ENCODE peak calls at places on chromosomes 1 and 21, in six cellular contexts. One of them, this sample, is unnamed.

GRCh38 chr1:53402891-53403655 is 56.1 kb upstream of the DMRTB1 start:
- DNase-seq in activated CD4-positive, alpha-beta T cell treated with anti-CD3 and anti-CD28 coated beads, Interleukin-2, amount 10 ng/mL, durations not matched to agents 7 days and 5 days: no peak
- DNase-seq in erythroblast: no peak
- DNase-seq in A549: no peak
- DNase-seq in stimulated activated CD8-positive, alpha-beta memory T cell treated with anti-CD3 and anti-CD28 coated beads, Interleukin-7, amount 100 ng/mL, for 24 hours: no peak
- DNase-seq in A172: no peak
- DNase-seq in this sample: no peak

GRCh38 chr1:10398278-10398733 is 558 bp upstream of the PGD start:
- DNase-seq in activated CD4-positive, alpha-beta T cell treated with anti-CD3 and anti-CD28 coated beads, Interleukin-2, amount 10 ng/mL, durations not matched to agents 7 days and 5 days: no peak
- DNase-seq in erythroblast: no peak
- DNase-seq in A549: no peak
- DNase-seq in stimulated activated CD8-positive, alpha-beta memory T cell treated with anti-CD3 and anti-CD28 coated beads, Interleukin-7, amount 100 ng/mL, for 24 hours: no peak
- DNase-seq in A172: no peak
- DNase-seq in this sample: no peak

GRCh38 chr21:38995071-38995669 is 188.1 kb downstream of the PSMG1 start:
- DNase-seq in activated CD4-positive, alpha-beta T cell treated with anti-CD3 and anti-CD28 coated beads, Interleukin-2, amount 10 ng/mL, durations not matched to agents 7 days and 5 days: no peak
- DNase-seq in erythroblast: no peak
- DNase-seq in A549: no peak
- DNase-seq in stimulated activated CD8-positive, alpha-beta memory T cell treated with anti-CD3 and anti-CD28 coated beads, Interleukin-7, amount 100 ng/mL, for 24 hours: no peak
- DNase-seq in A172: no peak
- DNase-seq in this sample: no peak

GRCh38 chr1:2555634-2556276 is 416 bp upstream of the TNFRSF14 start:
- DNase-seq in activated CD4-positive, alpha-beta T cell treated with anti-CD3 and anti-CD28 coated beads, Interleukin-2, amount 10 ng/mL, durations not matched to agents 7 days and 5 days: peak; percentile 79
- DNase-seq in erythroblast: peak; percentile 74
- DNase-seq in A549: no peak
- DNase-seq in stimulated activated CD8-positive, alpha-beta memory T cell treated with anti-CD3 and anti-CD28 coated beads, Interleukin-7, amount 100 ng/mL, for 24 hours: no peak
- DNase-seq in A172: no peak
- DNase-seq in this sample: no peak

GRCh38 chr21:43790053-43790524 is 712 bp downstream of the RRP1 start:
- DNase-seq in activated CD4-positive, alpha-beta T cell treated with anti-CD3 and anti-CD28 coated beads, Interleukin-2, amount 10 ng/mL, durations not matched to agents 7 days and 5 days: no peak
- DNase-seq in erythroblast: peak; percentile 46
- DNase-seq in A549: no peak
- DNase-seq in stimulated activated CD8-positive, alpha-beta memory T cell treated with anti-CD3 and anti-CD28 coated beads, Interleukin-7, amount 100 ng/mL, for 24 hours: no peak
- DNase-seq in A172: no peak
- DNase-seq in this sample: no peak

GRCh38 chr1:162987866-162988265 is 81.3 kb upstream of the RGS4 start:
- DNase-seq in activated CD4-positive, alpha-beta T cell treated with anti-CD3 and anti-CD28 coated beads, Interleukin-2, amount 10 ng/mL, durations not matched to agents 7 days and 5 days: no peak
- DNase-seq in erythroblast: no peak
- DNase-seq in A549: no peak
- DNase-seq in stimulated activated CD8-positive, alpha-beta memory T cell treated with anti-CD3 and anti-CD28 coated beads, Interleukin-7, amount 100 ng/mL, for 24 hours: no peak
- DNase-seq in A172: peak; percentile 89
- DNase-seq in this sample: no peak

GRCh38 chr1:203858055-203858454 is 3.3 kb upstream of the SNRPE start:
- DNase-seq in activated CD4-positive, alpha-beta T cell treated with anti-CD3 and anti-CD28 coated beads, Interleukin-2, amount 10 ng/mL, durations not matched to agents 7 days and 5 days: no peak
- DNase-seq in erythroblast: no peak
- DNase-seq in A549: peak; percentile 26
- DNase-seq in stimulated activated CD8-positive, alpha-beta memory T cell treated with anti-CD3 and anti-CD28 coated beads, Interleukin-7, amount 100 ng/mL, for 24 hours: no peak
- DNase-seq in A172: peak; percentile 83
- DNase-seq in this sample: no peak

GRCh38 chr1:180722586-180722985 is 90.8 kb downstream of the XPR1 start:
- DNase-seq in activated CD4-positive, alpha-beta T cell treated with anti-CD3 and anti-CD28 coated beads, Interleukin-2, amount 10 ng/mL, durations not matched to agents 7 days and 5 days: no peak
- DNase-seq in erythroblast: no peak
- DNase-seq in A549: no peak
- DNase-seq in stimulated activated CD8-positive, alpha-beta memory T cell treated with anti-CD3 and anti-CD28 coated beads, Interleukin-7, amount 100 ng/mL, for 24 hours: no peak
- DNase-seq in A172: no peak
- DNase-seq in this sample: no peak

GRCh38 chr1:33586795-33587194 is 114.3 kb downstream of the ZSCAN20 start:
- DNase-seq in activated CD4-positive, alpha-beta T cell treated with anti-CD3 and anti-CD28 coated beads, Interleukin-2, amount 10 ng/mL, durations not matched to agents 7 days and 5 days: no peak
- DNase-seq in erythroblast: no peak
- DNase-seq in A549: no peak
- DNase-seq in stimulated activated CD8-positive, alpha-beta memory T cell treated with anti-CD3 and anti-CD28 coated beads, Interleukin-7, amount 100 ng/mL, for 24 hours: no peak
- DNase-seq in A172: no peak
- DNase-seq in this sample: no peak

GRCh38 chr1:68293609-68294353 is 61.5 kb upstream of the WLS start:
- DNase-seq in activated CD4-positive, alpha-beta T cell treated with anti-CD3 and anti-CD28 coated beads, Interleukin-2, amount 10 ng/mL, durations not matched to agents 7 days and 5 days: no peak
- DNase-seq in erythroblast: no peak
- DNase-seq in A549: no peak
- DNase-seq in stimulated activated CD8-positive, alpha-beta memory T cell treated with anti-CD3 and anti-CD28 coated beads, Interleukin-7, amount 100 ng/mL, for 24 hours: no peak
- DNase-seq in A172: peak; percentile 45
- DNase-seq in this sample: no peak

GRCh38 chr1:172566196-172566997 is 33.4 kb downstream of the SUCO start:
- DNase-seq in activated CD4-positive, alpha-beta T cell treated with anti-CD3 and anti-CD28 coated beads, Interleukin-2, amount 10 ng/mL, durations not matched to agents 7 days and 5 days: no peak
- DNase-seq in erythroblast: peak; percentile 43
- DNase-seq in A549: no peak
- DNase-seq in stimulated activated CD8-positive, alpha-beta memory T cell treated with anti-CD3 and anti-CD28 coated beads, Interleukin-7, amount 100 ng/mL, for 24 hours: no peak
- DNase-seq in A172: no peak
- DNase-seq in this sample: no peak

GRCh38 chr1:6108937-6109636 is 63.4 kb downstream of the KCNAB2 start:
- DNase-seq in activated CD4-positive, alpha-beta T cell treated with anti-CD3 and anti-CD28 coated beads, Interleukin-2, amount 10 ng/mL, durations not matched to agents 7 days and 5 days: peak; percentile 50
- DNase-seq in erythroblast: peak; percentile 42
- DNase-seq in A549: peak; percentile 69
- DNase-seq in stimulated activated CD8-positive, alpha-beta memory T cell treated with anti-CD3 and anti-CD28 coated beads, Interleukin-7, amount 100 ng/mL, for 24 hours: no peak
- DNase-seq in A172: peak; percentile 43
- DNase-seq in this sample: no peak

GRCh38 chr21:31352841-31353240 is 8.8 kb upstream of the TIAM1 start:
- DNase-seq in activated CD4-positive, alpha-beta T cell treated with anti-CD3 and anti-CD28 coated beads, Interleukin-2, amount 10 ng/mL, durations not matched to agents 7 days and 5 days: no peak
- DNase-seq in erythroblast: no peak
- DNase-seq in A549: no peak
- DNase-seq in stimulated activated CD8-positive, alpha-beta memory T cell treated with anti-CD3 and anti-CD28 coated beads, Interleukin-7, amount 100 ng/mL, for 24 hours: no peak
- DNase-seq in A172: no peak
- DNase-seq in this sample: no peak

GRCh38 chr1:66325594-66326380 is 208.2 kb upstream of the SGIP1 start:
- DNase-seq in activated CD4-positive, alpha-beta T cell treated with anti-CD3 and anti-CD28 coated beads, Interleukin-2, amount 10 ng/mL, durations not matched to agents 7 days and 5 days: no peak
- DNase-seq in erythroblast: no peak
- DNase-seq in A549: no peak
- DNase-seq in stimulated activated CD8-positive, alpha-beta memory T cell treated with anti-CD3 and anti-CD28 coated beads, Interleukin-7, amount 100 ng/mL, for 24 hours: no peak
- DNase-seq in A172: no peak
- DNase-seq in this sample: no peak

GRCh38 chr21:36048357-36048756 is 12.0 kb downstream of the SETD4 start:
- DNase-seq in activated CD4-positive, alpha-beta T cell treated with anti-CD3 and anti-CD28 coated beads, Interleukin-2, amount 10 ng/mL, durations not matched to agents 7 days and 5 days: no peak
- DNase-seq in erythroblast: no peak
- DNase-seq in A549: no peak
- DNase-seq in stimulated activated CD8-positive, alpha-beta memory T cell treated with anti-CD3 and anti-CD28 coated beads, Interleukin-7, amount 100 ng/mL, for 24 hours: no peak
- DNase-seq in A172: no peak
- DNase-seq in this sample: no peak

GRCh38 chr1:190000365-190000872 is 477.2 kb downstream of the BRINP3 start:
- DNase-seq in activated CD4-positive, alpha-beta T cell treated with anti-CD3 and anti-CD28 coated beads, Interleukin-2, amount 10 ng/mL, durations not matched to agents 7 days and 5 days: no peak
- DNase-seq in erythroblast: no peak
- DNase-seq in A549: peak; percentile 65
- DNase-seq in stimulated activated CD8-positive, alpha-beta memory T cell treated with anti-CD3 and anti-CD28 coated beads, Interleukin-7, amount 100 ng/mL, for 24 hours: no peak
- DNase-seq in A172: peak; percentile 58
- DNase-seq in this sample: no peak

GRCh38 chr1:19866758-19867157 is 15.4 kb upstream of the OTUD3 start:
- DNase-seq in activated CD4-positive, alpha-beta T cell treated with anti-CD3 and anti-CD28 coated beads, Interleukin-2, amount 10 ng/mL, durations not matched to agents 7 days and 5 days: no peak
- DNase-seq in erythroblast: no peak
- DNase-seq in A549: no peak
- DNase-seq in stimulated activated CD8-positive, alpha-beta memory T cell treated with anti-CD3 and anti-CD28 coated beads, Interleukin-7, amount 100 ng/mL, for 24 hours: no peak
- DNase-seq in A172: peak; percentile 67
- DNase-seq in this sample: no peak

GRCh38 chr1:150484431-150484830 is 2.8 kb upstream of the TARS2 start:
- DNase-seq in activated CD4-positive, alpha-beta T cell treated with anti-CD3 and anti-CD28 coated beads, Interleukin-2, amount 10 ng/mL, durations not matched to agents 7 days and 5 days: no peak
- DNase-seq in erythroblast: no peak
- DNase-seq in A549: no peak
- DNase-seq in stimulated activated CD8-positive, alpha-beta memory T cell treated with anti-CD3 and anti-CD28 coated beads, Interleukin-7, amount 100 ng/mL, for 24 hours: no peak
- DNase-seq in A172: no peak
- DNase-seq in this sample: no peak

GRCh38 chr1:111690306-111690617 is 48.9 kb downstream of the INKA2 start:
- DNase-seq in activated CD4-positive, alpha-beta T cell treated with anti-CD3 and anti-CD28 coated beads, Interleukin-2, amount 10 ng/mL, durations not matched to agents 7 days and 5 days: no peak
- DNase-seq in erythroblast: no peak
- DNase-seq in A549: no peak
- DNase-seq in stimulated activated CD8-positive, alpha-beta memory T cell treated with anti-CD3 and anti-CD28 coated beads, Interleukin-7, amount 100 ng/mL, for 24 hours: no peak
- DNase-seq in A172: peak; percentile 62
- DNase-seq in this sample: no peak

GRCh38 chr1:1164701-1165451 is 8.8 kb upstream of the TTLL10 start:
- DNase-seq in activated CD4-positive, alpha-beta T cell treated with anti-CD3 and anti-CD28 coated beads, Interleukin-2, amount 10 ng/mL, durations not matched to agents 7 days and 5 days: no peak
- DNase-seq in erythroblast: no peak
- DNase-seq in A549: peak; percentile 29
- DNase-seq in stimulated activated CD8-positive, alpha-beta memory T cell treated with anti-CD3 and anti-CD28 coated beads, Interleukin-7, amount 100 ng/mL, for 24 hours: no peak
- DNase-seq in A172: no peak
- DNase-seq in this sample: no peak

GRCh38 chr1:227541796-227542152 is 21.6 kb upstream of the ZNF678 start:
- DNase-seq in activated CD4-positive, alpha-beta T cell treated with anti-CD3 and anti-CD28 coated beads, Interleukin-2, amount 10 ng/mL, durations not matched to agents 7 days and 5 days: no peak
- DNase-seq in erythroblast: no peak
- DNase-seq in A549: no peak
- DNase-seq in stimulated activated CD8-positive, alpha-beta memory T cell treated with anti-CD3 and anti-CD28 coated beads, Interleukin-7, amount 100 ng/mL, for 24 hours: no peak
- DNase-seq in A172: no peak
- DNase-seq in this sample: no peak

GRCh38 chr1:230163205-230163604 is 96.2 kb downstream of the GALNT2 start:
- DNase-seq in activated CD4-positive, alpha-beta T cell treated with anti-CD3 and anti-CD28 coated beads, Interleukin-2, amount 10 ng/mL, durations not matched to agents 7 days and 5 days: no peak
- DNase-seq in erythroblast: no peak
- DNase-seq in A549: no peak
- DNase-seq in stimulated activated CD8-positive, alpha-beta memory T cell treated with anti-CD3 and anti-CD28 coated beads, Interleukin-7, amount 100 ng/mL, for 24 hours: no peak
- DNase-seq in A172: no peak
- DNase-seq in this sample: no peak

GRCh38 chr1:170303034-170303433 is 157.3 kb downstream of the NTMT2 start:
- DNase-seq in activated CD4-positive, alpha-beta T cell treated with anti-CD3 and anti-CD28 coated beads, Interleukin-2, amount 10 ng/mL, durations not matched to agents 7 days and 5 days: no peak
- DNase-seq in erythroblast: no peak
- DNase-seq in A549: no peak
- DNase-seq in stimulated activated CD8-positive, alpha-beta memory T cell treated with anti-CD3 and anti-CD28 coated beads, Interleukin-7, amount 100 ng/mL, for 24 hours: no peak
- DNase-seq in A172: no peak
- DNase-seq in this sample: no peak

GRCh38 chr1:6727535-6727934 is 25.9 kb upstream of the DNAJC11 start:
- DNase-seq in activated CD4-positive, alpha-beta T cell treated with anti-CD3 and anti-CD28 coated beads, Interleukin-2, amount 10 ng/mL, durations not matched to agents 7 days and 5 days: peak; percentile 59
- DNase-seq in erythroblast: peak; percentile 81
- DNase-seq in A549: peak; percentile 56
- DNase-seq in stimulated activated CD8-positive, alpha-beta memory T cell treated with anti-CD3 and anti-CD28 coated beads, Interleukin-7, amount 100 ng/mL, for 24 hours: peak; percentile 27
- DNase-seq in A172: peak; percentile 9
- DNase-seq in this sample: no peak

GRCh38 chr1:204142032-204142974 is 9.5 kb downstream of the ETNK2 start:
- DNase-seq in activated CD4-positive, alpha-beta T cell treated with anti-CD3 and anti-CD28 coated beads, Interleukin-2, amount 10 ng/mL, durations not matched to agents 7 days and 5 days: no peak
- DNase-seq in erythroblast: no peak
- DNase-seq in A549: no peak
- DNase-seq in stimulated activated CD8-positive, alpha-beta memory T cell treated with anti-CD3 and anti-CD28 coated beads, Interleukin-7, amount 100 ng/mL, for 24 hours: no peak
- DNase-seq in A172: no peak
- DNase-seq in this sample: no peak

GRCh38 chr1:74508449-74508848 is 4.0 kb downstream of the LRRC53 start:
- DNase-seq in activated CD4-positive, alpha-beta T cell treated with anti-CD3 and anti-CD28 coated beads, Interleukin-2, amount 10 ng/mL, durations not matched to agents 7 days and 5 days: no peak
- DNase-seq in erythroblast: no peak
- DNase-seq in A549: no peak
- DNase-seq in stimulated activated CD8-positive, alpha-beta memory T cell treated with anti-CD3 and anti-CD28 coated beads, Interleukin-7, amount 100 ng/mL, for 24 hours: no peak
- DNase-seq in A172: no peak
- DNase-seq in this sample: no peak

GRCh38 chr1:34372891-34373290 is 196.2 kb downstream of the C1orf94 start:
- DNase-seq in activated CD4-positive, alpha-beta T cell treated with anti-CD3 and anti-CD28 coated beads, Interleukin-2, amount 10 ng/mL, durations not matched to agents 7 days and 5 days: no peak
- DNase-seq in erythroblast: no peak
- DNase-seq in A549: no peak
- DNase-seq in stimulated activated CD8-positive, alpha-beta memory T cell treated with anti-CD3 and anti-CD28 coated beads, Interleukin-7, amount 100 ng/mL, for 24 hours: no peak
- DNase-seq in A172: no peak
- DNase-seq in this sample: no peak

GRCh38 chr1:94949681-94950661 is 23.1 kb upstream of the CNN3 start:
- DNase-seq in activated CD4-positive, alpha-beta T cell treated with anti-CD3 and anti-CD28 coated beads, Interleukin-2, amount 10 ng/mL, durations not matched to agents 7 days and 5 days: no peak
- DNase-seq in erythroblast: no peak
- DNase-seq in A549: peak; percentile 26
- DNase-seq in stimulated activated CD8-positive, alpha-beta memory T cell treated with anti-CD3 and anti-CD28 coated beads, Interleukin-7, amount 100 ng/mL, for 24 hours: no peak
- DNase-seq in A172: peak; percentile 97
- DNase-seq in this sample: no peak

GRCh38 chr1:245074232-245074747 is 80.5 kb upstream of the KIF26B start:
- DNase-seq in activated CD4-positive, alpha-beta T cell treated with anti-CD3 and anti-CD28 coated beads, Interleukin-2, amount 10 ng/mL, durations not matched to agents 7 days and 5 days: no peak
- DNase-seq in erythroblast: no peak
- DNase-seq in A549: no peak
- DNase-seq in stimulated activated CD8-positive, alpha-beta memory T cell treated with anti-CD3 and anti-CD28 coated beads, Interleukin-7, amount 100 ng/mL, for 24 hours: no peak
- DNase-seq in A172: peak; percentile 70
- DNase-seq in this sample: no peak

GRCh38 chr1:57017201-57017600 is 51.4 kb upstream of the C8B start:
- DNase-seq in activated CD4-positive, alpha-beta T cell treated with anti-CD3 and anti-CD28 coated beads, Interleukin-2, amount 10 ng/mL, durations not matched to agents 7 days and 5 days: no peak
- DNase-seq in erythroblast: no peak
- DNase-seq in A549: no peak
- DNase-seq in stimulated activated CD8-positive, alpha-beta memory T cell treated with anti-CD3 and anti-CD28 coated beads, Interleukin-7, amount 100 ng/mL, for 24 hours: no peak
- DNase-seq in A172: no peak
- DNase-seq in this sample: no peak

GRCh38 chr1:179591592-179592580 is at the start of gene TDRD5:
- DNase-seq in activated CD4-positive, alpha-beta T cell treated with anti-CD3 and anti-CD28 coated beads, Interleukin-2, amount 10 ng/mL, durations not matched to agents 7 days and 5 days: no peak
- DNase-seq in erythroblast: peak; percentile 3
- DNase-seq in A549: peak; percentile 44
- DNase-seq in stimulated activated CD8-positive, alpha-beta memory T cell treated with anti-CD3 and anti-CD28 coated beads, Interleukin-7, amount 100 ng/mL, for 24 hours: no peak
- DNase-seq in A172: no peak
- DNase-seq in this sample: peak; percentile 23